ENCODE peak calls at places on chromosomes 13 and 19, in four cellular contexts. One of them, this sample, is unnamed.
A peak's percentile ranks its signal among the peaks of the same experiment; 100 is the strongest.

GRCh38 chr19:13849991-13850909 is 26.7 kb upstream of the NANOS3 start:
- DNase-seq in SK-N-SH: peak; percentile 89
- DNase-seq in HepG2: peak; percentile 53
- DNase-seq in K562: peak; percentile 86
- DNase-seq in this sample: no peak

GRCh38 chr19:29724102-29724641 is 9.1 kb upstream of the C19orf12 start:
- DNase-seq in SK-N-SH: no peak
- DNase-seq in K562: no peak
- DNase-seq in HepG2: no peak
- DNase-seq in this sample: no peak

GRCh38 chr13:88622362-88622973 is 951.3 kb downstream of the SLITRK5 start:
- DNase-seq in SK-N-SH: no peak
- DNase-seq in K562: no peak
- DNase-seq in HepG2: no peak
- DNase-seq in this sample: no peak

GRCh38 chr19:58544591-58545285 is 874 bp downstream of the TRIM28 start:
- DNase-seq in SK-N-SH: peak; percentile 96
- DNase-seq in HepG2: no peak
- DNase-seq in K562: peak; percentile 92
- DNase-seq in this sample: no peak

GRCh38 chr19:13017306-13018036 is 22.2 kb downstream of the NFIX start:
- DNase-seq in HepG2: no peak
- DNase-seq in SK-N-SH: no peak
- DNase-seq in K562: no peak
- DNase-seq in this sample: no peak

GRCh38 chr13:97276862-97277269 is 54.7 kb downstream of the MBNL2 start:
- DNase-seq in SK-N-SH: no peak
- DNase-seq in K562: no peak
- DNase-seq in HepG2: no peak
- DNase-seq in this sample: no peak

GRCh38 chr19:50412419-50412818 is 6.3 kb upstream of the SPIB start:
- DNase-seq in HepG2: no peak
- DNase-seq in K562: no peak
- DNase-seq in SK-N-SH: no peak
- DNase-seq in this sample: no peak

GRCh38 chr13:32838985-32839384 is 177.2 kb upstream of the KL start:
- DNase-seq in HepG2: peak; percentile 24
- DNase-seq in SK-N-SH: no peak
- DNase-seq in K562: no peak
- DNase-seq in this sample: no peak

GRCh38 chr13:60369242-60369641 is 27.8 kb upstream of the TDRD3 start:
- DNase-seq in SK-N-SH: peak; percentile 3
- DNase-seq in HepG2: no peak
- DNase-seq in K562: no peak
- DNase-seq in this sample: no peak

GRCh38 chr19:41993612-41994483 is at the start of gene ATP1A3:
- DNase-seq in K562: peak; percentile 95
- DNase-seq in SK-N-SH: peak; percentile 95
- DNase-seq in HepG2: no peak
- DNase-seq in this sample: peak; percentile 31

GRCh38 chr13:109655206-109655600 is 131.2 kb downstream of the IRS2 start:
- DNase-seq in SK-N-SH: peak; percentile 61
- DNase-seq in K562: no peak
- DNase-seq in HepG2: no peak
- DNase-seq in this sample: no peak

GRCh38 chr19:51002101-51002532 is 713 bp upstream of the KLK8 start:
- DNase-seq in SK-N-SH: no peak
- DNase-seq in K562: no peak
- DNase-seq in HepG2: no peak
- DNase-seq in this sample: no peak

GRCh38 chr19:49422407-49423277 is 599 bp downstream of the PTH2 start:
- DNase-seq in K562: peak; percentile 87
- DNase-seq in HepG2: no peak
- DNase-seq in SK-N-SH: peak; percentile 85
- DNase-seq in this sample: no peak

GRCh38 chr13:42660367-42660965 is 86.5 kb downstream of the TNFSF11 start:
- DNase-seq in SK-N-SH: no peak
- DNase-seq in HepG2: no peak
- DNase-seq in K562: no peak
- DNase-seq in this sample: no peak

GRCh38 chr13:101681834-101682233 is 229.4 kb downstream of the ITGBL1 start:
- DNase-seq in HepG2: no peak
- DNase-seq in K562: no peak
- DNase-seq in SK-N-SH: no peak
- DNase-seq in this sample: no peak

GRCh38 chr19:49324801-49325491 is at the start of gene SLC6A16:
- DNase-seq in K562: no peak
- DNase-seq in SK-N-SH: no peak
- DNase-seq in HepG2: no peak
- DNase-seq in this sample: no peak

GRCh38 chr19:32471811-32472210 is 66.2 kb downstream of the DPY19L3 start:
- DNase-seq in HepG2: no peak
- DNase-seq in SK-N-SH: no peak
- DNase-seq in K562: no peak
- DNase-seq in this sample: no peak

GRCh38 chr19:52516191-52516590 is 11.3 kb upstream of the ZNF808 start:
- DNase-seq in K562: no peak
- DNase-seq in HepG2: no peak
- DNase-seq in SK-N-SH: no peak
- DNase-seq in this sample: no peak

GRCh38 chr19:31254611-31255010 is 94.6 kb downstream of the TSHZ3 start:
- DNase-seq in HepG2: no peak
- DNase-seq in SK-N-SH: no peak
- DNase-seq in K562: no peak
- DNase-seq in this sample: no peak

GRCh38 chr19:54518844-54519243 is 16.2 kb downstream of the LAIR2 start:
- DNase-seq in SK-N-SH: no peak
- DNase-seq in K562: peak; percentile 70
- DNase-seq in HepG2: peak; percentile 27
- DNase-seq in this sample: no peak

GRCh38 chr19:46614114-46614701 is 10.7 kb downstream of the PTGIR start:
- DNase-seq in HepG2: peak; percentile 61
- DNase-seq in K562: peak; percentile 86
- DNase-seq in SK-N-SH: peak; percentile 91
- DNase-seq in this sample: peak; percentile 63

GRCh38 chr13:26971990-26972888 is 199.4 kb downstream of the USP12 start:
- DNase-seq in K562: peak; percentile 37
- DNase-seq in SK-N-SH: no peak
- DNase-seq in HepG2: peak; percentile 74
- DNase-seq in this sample: peak; percentile 26

GRCh38 chr13:79485014-79485441 is 4.1 kb downstream of the NDFIP2 start:
- DNase-seq in HepG2: peak; percentile 70
- DNase-seq in K562: no peak
- DNase-seq in SK-N-SH: no peak
- DNase-seq in this sample: no peak

GRCh38 chr13:110480161-110480560 is 81.4 kb downstream of the RAB20 start:
- DNase-seq in HepG2: no peak
- DNase-seq in SK-N-SH: no peak
- DNase-seq in K562: no peak
- DNase-seq in this sample: no peak

DNA sequence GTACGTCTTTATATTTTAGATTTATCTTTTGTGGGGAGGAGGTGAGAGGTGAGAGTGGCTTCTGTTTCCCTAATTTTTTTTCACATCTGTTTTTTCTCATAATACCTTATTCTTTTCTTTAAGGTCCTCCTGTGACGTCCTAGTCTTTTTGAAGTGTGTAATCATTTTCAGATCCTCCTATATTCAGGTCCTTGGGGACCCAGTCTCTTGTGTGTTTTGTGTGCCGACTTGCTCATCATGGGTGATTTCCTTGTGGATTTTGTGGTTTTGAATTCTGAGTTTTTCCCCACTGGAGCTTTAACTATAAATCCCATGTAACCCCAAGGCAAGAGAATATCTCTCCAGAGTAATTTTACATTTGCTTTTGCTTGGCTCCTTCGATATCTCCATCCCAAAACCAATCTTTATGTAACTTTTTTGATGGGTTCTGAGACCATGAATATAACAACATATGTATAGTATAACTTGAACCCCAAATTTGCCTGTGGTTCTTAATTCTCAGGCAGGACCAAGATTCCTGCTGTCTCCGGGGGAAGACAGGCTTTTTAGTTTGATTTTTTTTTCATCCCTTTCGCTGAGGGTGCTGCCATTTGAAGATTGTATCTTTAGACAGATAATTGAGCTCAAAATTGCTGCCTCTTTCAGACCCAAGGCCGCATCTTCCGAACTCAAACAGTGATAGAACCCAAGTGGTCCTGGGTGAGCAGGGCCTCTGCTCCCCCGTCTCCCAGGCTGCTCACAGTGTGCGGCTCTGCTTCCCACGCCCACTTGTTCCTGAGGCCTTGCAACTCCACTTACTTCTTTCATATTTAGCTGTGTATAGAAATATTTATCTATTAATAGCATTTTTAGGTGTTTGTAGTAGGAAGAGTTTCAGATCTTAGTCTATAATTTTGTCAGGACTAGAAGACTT is 59.1 kb upstream of the GPR183 start:
- DNase-seq in K562: no peak
- DNase-seq in HepG2: no peak
- DNase-seq in SK-N-SH: no peak
- DNase-seq in this sample: no peak
- TF ChIP-seq ELF1 in K562: no peak
- TF ChIP-seq ELF1 in HepG2: no peak
- TF ChIP-seq ELF1 in SK-N-SH: no peak
- TF ChIP-seq ELF1 in this sample: no peak

DNA sequence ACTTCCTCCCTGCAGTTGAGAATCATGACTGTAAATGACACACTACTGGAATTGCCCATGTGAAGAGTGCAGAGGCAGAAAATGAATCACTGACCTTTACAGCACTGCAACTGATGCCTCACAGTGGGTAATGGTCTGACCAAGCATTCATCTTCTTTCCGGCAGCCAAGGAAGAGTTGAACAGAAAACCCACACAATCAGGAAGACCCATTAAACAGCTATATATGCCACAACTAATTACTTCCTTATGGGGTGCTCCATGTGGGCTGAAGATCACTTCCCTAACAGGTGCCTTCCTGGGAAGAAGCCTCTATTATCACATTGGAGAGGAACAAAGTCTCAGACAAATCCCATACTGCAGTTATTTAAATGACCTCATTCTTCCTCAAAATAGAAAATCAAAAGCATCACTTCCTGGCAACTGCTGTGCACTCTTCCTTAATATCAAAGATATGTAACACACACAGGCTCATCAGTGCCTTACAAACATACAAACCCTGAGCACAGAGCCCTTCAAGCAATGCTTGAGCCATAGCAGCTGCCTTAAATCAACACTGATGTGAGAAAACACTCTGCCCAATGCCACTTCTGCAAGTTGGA is 45.8 kb downstream of the RUBCNL start:
- DNase-seq in K562: no peak
- DNase-seq in HepG2: no peak
- DNase-seq in SK-N-SH: no peak
- DNase-seq in this sample: no peak
- TF ChIP-seq ZBTB33 in K562: no peak
- TF ChIP-seq ZBTB33 in HepG2: no peak
- TF ChIP-seq ZBTB33 in SK-N-SH: no peak
- TF ChIP-seq ZBTB33 in this sample: no peak

DNA sequence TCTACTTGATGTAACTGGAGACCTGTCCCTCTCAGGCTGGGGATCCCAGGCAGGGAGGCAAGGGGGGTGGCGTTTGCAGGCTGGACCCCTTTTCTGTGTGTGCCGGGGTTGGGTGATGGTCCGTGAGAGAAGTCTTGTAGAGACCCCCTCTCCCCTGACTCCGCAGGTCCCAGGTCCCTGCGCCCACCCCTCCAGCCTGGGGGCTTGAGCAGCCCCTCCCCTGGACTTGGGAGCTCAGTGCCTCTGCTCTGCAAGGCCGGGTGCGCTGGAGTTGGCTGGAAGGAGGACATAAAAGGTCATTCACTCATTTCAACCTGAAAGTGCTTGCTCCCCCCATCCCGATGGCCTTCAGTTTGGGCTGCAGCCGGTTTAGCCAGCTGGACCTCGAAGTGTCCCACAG is 89.5 kb downstream of the SLC7A1 start:
- DNase-seq in HepG2: no peak
- DNase-seq in K562: no peak
- DNase-seq in SK-N-SH: no peak
- DNase-seq in this sample: no peak
- TF ChIP-seq ELF1 in HepG2: no peak
- TF ChIP-seq ELF1 in K562: no peak
- TF ChIP-seq ELF1 in SK-N-SH: no peak
- TF ChIP-seq ELF1 in this sample: no peak

GRCh38 chr13:112855859-112856258 is 113.2 kb upstream of the MCF2L start:
- DNase-seq in SK-N-SH: no peak
- DNase-seq in HepG2: no peak
- DNase-seq in K562: no peak
- DNase-seq in this sample: no peak
- TF ChIP-seq ZBTB33 in SK-N-SH: no peak
- TF ChIP-seq ZBTB33 in HepG2: no peak
- TF ChIP-seq ZBTB33 in K562: no peak
- TF ChIP-seq ZBTB33 in this sample: no peak